ENCODE peak calls at places on chromosomes 4 and X, in five cellular contexts. Q, E, N, U and O are unnamed samples.
A peak's percentile ranks its signal among the peaks of the same experiment; 100 is the strongest.

GRCh38 chrX:129520151-129520550 is 3.1 kb downstream of the SMARCA1 start:
- DNase-seq in Q (no peak), E (no peak), N (no peak), U (no peak), O (no peak)

GRCh38 chrX:152259150-152259549 is 120.8 kb upstream of the MAGEA10 start:
- DNase-seq in Q (no peak), E (no peak), N (no peak), U (no peak), O (no peak)

GRCh38 chr4:41814565-41814964 is 66.0 kb upstream of the PHOX2B start:
- DNase-seq in Q (no peak), E (no peak), N (no peak), U (peak; percentile 4), O (peak; percentile 11)

GRCh38 chr4:44016582-44017421 is 431.8 kb downstream of the KCTD8 start:
- DNase-seq in Q (no peak), E (peak; percentile 5), N (no peak), U (no peak), O (no peak)

GRCh38 chr4:26023191-26023972 is 109.4 kb downstream of the SMIM20 start:
- DNase-seq in Q (no peak), E (no peak), N (no peak), U (peak; percentile 36), O (no peak)

GRCh38 chr4:3340038-3340702 is 47.3 kb downstream of the RGS12 start:
- DNase-seq in Q (no peak), E (no peak), N (no peak), U (no peak), O (no peak)

GRCh38 chr4:37054670-37055069 is 189.9 kb upstream of the NWD2 start:
- DNase-seq in Q (no peak), E (no peak), N (no peak), U (no peak), O (peak; percentile 14)

GRCh38 chr4:28278676-28279075 is 1418.0 kb downstream of the STIM2 start:
- DNase-seq in Q (no peak), E (no peak), N (no peak), U (peak; percentile 37), O (no peak)

GRCh38 chrX:150205011-150205410 is 158.1 kb upstream of the MAMLD1 start:
- DNase-seq in Q (no peak), E (peak; percentile 89), N (peak; percentile 7), U (peak; percentile 19), O (no peak)

GRCh38 chr4:188021548-188022249 is 26.1 kb downstream of the ZFP42 start:
- DNase-seq in Q (no peak), E (no peak), N (no peak), U (no peak), O (no peak)

GRCh38 chrX:18701621-18702361 is 5.7 kb upstream of the PPEF1 start:
- DNase-seq in Q (no peak), E (peak; percentile 92), N (peak; percentile 6), U (peak; percentile 13), O (no peak)

GRCh38 chr4:113837397-113837796 is 75.9 kb upstream of the CAMK2D start:
- DNase-seq in Q (no peak), E (peak; percentile 81), N (no peak), U (peak; percentile 91), O (no peak)

GRCh38 chr4:14871676-14872430 is 130.4 kb upstream of the CPEB2 start:
- DNase-seq in Q (peak; percentile 23), E (peak; percentile 62), N (no peak), U (peak; percentile 11), O (peak; percentile 1)

GRCh38 chrX:132622130-132622529 is 133.3 kb upstream of the MBNL3 start:
- DNase-seq in Q (peak; percentile 28), E (peak; percentile 27), N (no peak), U (peak; percentile 15), O (no peak)

GRCh38 chr4:118762146-118762545 is 73.8 kb downstream of the SEC24D start:
- DNase-seq in Q (no peak), E (no peak), N (no peak), U (no peak), O (no peak)

GRCh38 chr4:176090115-176090514 is 24.5 kb downstream of the WDR17 start:
- DNase-seq in Q (no peak), E (no peak), N (no peak), U (no peak), O (no peak)

GRCh38 chrX:96685205-96686099 is 810 bp downstream of the DIAPH2 start:
- DNase-seq in Q (peak; percentile 43), E (peak; percentile 57), N (peak; percentile 27), U (peak; percentile 64), O (peak; percentile 61)

GRCh38 chr4:59994118-59994517 is 1206.0 kb upstream of the ADGRL3 start:
- DNase-seq in Q (no peak), E (no peak), N (no peak), U (no peak), O (no peak)

GRCh38 chr4:48851651-48852050 is 20.8 kb downstream of the OCIAD1 start:
- DNase-seq in Q (no peak), E (no peak), N (no peak), U (no peak), O (no peak)

GRCh38 chr4:8310306-8310705 is 40.8 kb downstream of the HTRA3 start:
- DNase-seq in Q (no peak), E (no peak), N (no peak), U (no peak), O (no peak)

GRCh38 chr4:23022032-23022431 is 329.3 kb downstream of the GBA3 start:
- DNase-seq in Q (no peak), E (peak; percentile 75), N (peak; percentile 8), U (peak; percentile 58), O (no peak)

GRCh38 chrX:153703036-153703370 is 15.3 kb downstream of the SLC6A8 start:
- DNase-seq in Q (no peak), E (peak; percentile 77), N (no peak), U (peak; percentile 67), O (no peak)

GRCh38 chr4:28354874-28355273 is 1494.2 kb downstream of the STIM2 start:
- DNase-seq in Q (no peak), E (no peak), N (no peak), U (no peak), O (peak; percentile 94)

GRCh38 chr4:158050942-158051341 is 121.9 kb downstream of the GASK1B start:
- DNase-seq in Q (no peak), E (no peak), N (no peak), U (no peak), O (no peak)

GRCh38 chr4:8392591-8393190 is 47.8 kb downstream of the ACOX3 start:
- DNase-seq in Q (no peak), E (no peak), N (no peak), U (peak; percentile 9), O (peak; percentile 10)

GRCh38 chrX:130103605-130104004 is 6.7 kb downstream of the ELF4 start:
- DNase-seq in Q (no peak), E (no peak), N (no peak), U (no peak), O (no peak)

GRCh38 chr4:122772311-122772710 is 39.8 kb downstream of the BBS12 start:
- DNase-seq in Q (no peak), E (peak; percentile 76), N (no peak), U (peak; percentile 92), O (no peak)